ENCODE peak calls at places on chromosomes 6 and 20, in four cellular contexts. H is MM.1S, X is psoas muscle, P is dorsolateral prefrontal cortex. U is an unnamed sample.

GRCh38 chr6:169038691-169039090 is 215.0 kb downstream of the THBS2 start:
- DNase-seq in P (no peak), X (no peak), H (no peak), U (no peak)

GRCh38 chr6:6057442-6058053 is 50.8 kb upstream of the NRN1 start:
- DNase-seq in X (no peak), H (peak), P (no peak), U (no peak)

GRCh38 chr6:99521557-99522286 is 6.5 kb upstream of the USP45 start:
- DNase-seq in X (no peak), P (no peak), H (no peak), U (no peak)

GRCh38 chr6:154706389-154706788 is 26.8 kb upstream of the SCAF8 start:
- DNase-seq in H (no peak), P (no peak), X (no peak), U (no peak)

GRCh38 chr6:137497722-137498463 is 3.7 kb upstream of the OLIG3 start:
- DNase-seq in P (no peak), X (no peak), H (no peak), U (no peak)

GRCh38 chr6:130132286-130132701 is 90.5 kb downstream of the SAMD3 start:
- DNase-seq in H (no peak), X (no peak), P (no peak), U (peak)

GRCh38 chr20:24674921-24675605 is 205.6 kb downstream of the SYNDIG1 start:
- DNase-seq in P (peak), H (no peak), X (no peak), U (no peak)

GRCh38 chr20:48283470-48284110 is 498.3 kb upstream of the SULF2 start:
- DNase-seq in H (no peak), X (no peak), P (peak), U (no peak)

GRCh38 chr20:38270869-38271608 is 10.5 kb upstream of the KIAA1755 start:
- DNase-seq in H (no peak), P (no peak), X (peak), U (no peak)

GRCh38 chr20:7601431-7601830 is 338.8 kb downstream of the HAO1 start:
- DNase-seq in H (no peak), X (no peak), P (no peak), U (no peak)

GRCh38 chr6:138465007-138465645 is 34.2 kb downstream of the NHSL1 start:
- DNase-seq in X (no peak), H (no peak), P (no peak), U (no peak)

GRCh38 chr20:11585752-11586352 is 331.8 kb upstream of the BTBD3 start:
- DNase-seq in H (no peak), X (no peak), P (no peak), U (no peak)

GRCh38 chr20:19888269-19888669 is 128.9 kb upstream of the NAA20 start:
- DNase-seq in P (no peak), X (peak), H (no peak), U (no peak)

GRCh38 chr6:106163966-106164877 is 78.1 kb downstream of the PRDM1 start:
- DNase-seq in H (peak), P (no peak), X (peak), U (peak)

GRCh38 chr20:40776702-40777457 is 87.8 kb upstream of the MAFB start:
- DNase-seq in H (no peak), P (no peak), X (no peak), U (no peak)

GRCh38 chr6:39088331-39088730 is 26.7 kb downstream of the SAYSD1 start:
- DNase-seq in H (peak), P (no peak), X (no peak), U (no peak)

GRCh38 chr6:111818539-111819226 is 54.6 kb downstream of the FYN start:
- DNase-seq in P (no peak), X (no peak), H (no peak), U (no peak)

GRCh38 chr20:62841705-62842212 is 19.9 kb downstream of the TCFL5 start:
- DNase-seq in X (no peak), P (no peak), H (no peak), U (no peak)

GRCh38 chr20:50320910-50321796 is 130.5 kb downstream of the CEBPB start:
- DNase-seq in X (peak), H (no peak), P (no peak), U (no peak)

GRCh38 chr6:16688984-16689636 is 72.2 kb downstream of the ATXN1 start:
- DNase-seq in H (no peak), P (no peak), X (no peak), U (no peak)

GRCh38 chr6:111564482-111564945 is 41.2 kb downstream of the TRAF3IP2 start:
- DNase-seq in H (no peak), X (peak), P (peak), U (no peak)

GRCh38 chr20:856361-856775 is 22.9 kb downstream of the FAM110A start:
- DNase-seq in X (no peak), H (no peak), P (no peak), U (no peak)

GRCh38 chr6:14077193-14077853 is 40.2 kb upstream of the CD83 start:
- DNase-seq in H (no peak), P (no peak), X (no peak), U (no peak)

GRCh38 chr6:135451617-135452190 is 45.8 kb downstream of the AHI1 start:
- DNase-seq in X (no peak), P (no peak), H (peak), U (no peak)

GRCh38 chr20:23290761-23291574 is 59.6 kb upstream of the NXT1 start:
- DNase-seq in H (no peak), X (no peak), P (no peak), U (no peak)

GRCh38 chr6:147448775-147449174 is 59.7 kb upstream of the SAMD5 start:
- DNase-seq in X (no peak), H (no peak), P (no peak), U (no peak)

GRCh38 chr6:13924146-13924948 is 405 bp upstream of the RNF182 start:
- DNase-seq in P (no peak), H (peak), X (peak), U (no peak)

GRCh38 chr6:18963439-18963838 is 576.3 kb downstream of the RNF144B start:
- DNase-seq in X (no peak), H (no peak), P (no peak), U (no peak)

GRCh38 chr6:128731249-128732165 is 151.4 kb upstream of the LAMA2 start:
- DNase-seq in H (peak), X (no peak), P (no peak), U (no peak)

GRCh38 chr6:45436544-45437440 is 59.1 kb upstream of the SUPT3H start:
- DNase-seq in X (no peak), P (no peak), H (no peak), U (no peak)

GRCh38 chr20:25398363-25399037 is 7.9 kb upstream of the ABHD12 start:
- DNase-seq in H (no peak), P (no peak), X (no peak), U (no peak)

GRCh38 chr20:25484224-25484846 is 76.9 kb downstream of the GINS1 start:
- DNase-seq in P (no peak), H (no peak), X (no peak), U (no peak)

GRCh38 chr6:12173670-12174069 is 116.5 kb upstream of the EDN1 start:
- DNase-seq in H (no peak), P (no peak), X (no peak), U (no peak)

GRCh38 chr20:11454966-11455799 is 462.5 kb upstream of the BTBD3 start:
- DNase-seq in H (no peak), X (no peak), P (no peak), U (no peak)

GRCh38 chr6:160756021-160756420 is 54.0 kb downstream of the PLG start:
- DNase-seq in P (no peak), H (no peak), X (no peak), U (no peak)

GRCh38 chr6:160755168-160755567 is 53.1 kb downstream of the PLG start:
- DNase-seq in H (no peak), P (no peak), X (no peak), U (no peak)

DNA sequence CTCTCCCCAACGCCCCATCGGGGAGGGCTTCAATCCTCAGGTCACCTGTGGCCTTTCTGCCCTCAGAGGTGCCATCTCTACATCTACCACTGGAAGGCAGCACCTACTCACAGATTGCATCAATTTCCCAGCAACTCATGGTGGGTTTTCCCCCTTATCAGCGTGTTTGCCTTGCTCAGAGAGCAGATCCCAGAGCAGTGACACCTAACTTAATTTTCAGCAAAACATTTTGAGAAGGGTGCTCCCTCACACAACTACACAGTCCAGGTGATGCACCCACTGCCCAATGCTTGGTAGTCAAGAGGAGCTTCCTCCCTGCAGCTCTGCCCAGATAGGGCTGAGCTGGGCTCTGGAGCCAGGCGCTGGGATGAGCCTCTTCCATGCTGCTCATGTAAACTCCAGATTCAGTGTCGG is 48.2 kb downstream of the PLG start:
- DNase-seq in H (no peak), X (no peak), P (no peak), U (no peak)
- TF ChIP-seq CTCF in H (peak), X (no peak), P (no peak), U (no peak)

GRCh38 chr6:35386989-35387388 is 44.6 kb downstream of the PPARD start:
- DNase-seq in H (no peak), P (no peak), X (no peak), U (no peak)
- TF ChIP-seq CTCF in H (no peak), P (no peak), X (no peak), U (no peak)

GRCh38 chr6:117908246-117909107 is 1.4 kb downstream of the SLC35F1 start:
- DNase-seq in H (no peak), P (no peak), X (no peak), U (no peak)

GRCh38 chr6:117909638-117910037 is 2.6 kb downstream of the SLC35F1 start:
- DNase-seq in P (no peak), H (no peak), X (no peak), U (no peak)

GRCh38 chr6:117907600-117908245 is 659 bp downstream of the SLC35F1 start:
- DNase-seq in X (no peak), H (peak), P (no peak), U (no peak)

GRCh38 chr6:117906905-117907599 is at the start of gene SLC35F1:
- DNase-seq in H (peak), P (peak), X (peak), U (no peak)

GRCh38 chr6:117906454-117906904 is 585 bp upstream of the SLC35F1 start:
- DNase-seq in X (no peak), H (peak), P (no peak), U (no peak)
- TF ChIP-seq CTCF in X (no peak), H (no peak), P (no peak), U (no peak)

DNA sequence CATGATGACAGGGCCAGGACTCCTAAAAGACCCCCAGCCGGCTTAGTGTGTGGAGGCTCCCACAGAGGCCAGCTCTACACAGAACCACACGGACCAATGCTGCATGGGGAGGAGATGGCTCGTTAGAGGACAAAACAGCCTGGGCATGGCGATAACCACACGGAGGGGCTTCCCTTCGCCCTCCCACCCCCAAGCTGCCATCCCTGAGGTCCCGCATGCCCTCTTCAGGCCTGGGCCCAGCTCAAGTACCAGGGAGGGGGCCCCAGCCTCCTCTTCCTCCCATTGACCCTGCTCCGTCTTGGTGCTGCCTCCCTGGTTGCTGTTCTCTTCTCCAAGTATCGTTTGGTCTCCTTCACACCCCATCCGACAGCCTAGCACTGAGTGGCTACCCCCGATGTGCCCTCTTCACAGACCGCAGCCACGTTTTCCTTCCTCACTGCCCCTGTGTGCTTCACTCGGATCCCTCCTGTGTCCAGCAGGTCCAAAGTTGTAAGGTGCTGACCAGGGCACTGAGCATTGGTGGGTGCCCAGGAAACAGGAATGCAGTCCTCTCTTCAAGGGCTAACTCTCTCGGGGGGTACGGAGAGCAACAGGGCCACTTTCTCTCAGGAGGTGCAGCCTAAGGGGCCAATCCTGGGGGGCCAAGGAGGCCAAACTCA is 9.6 kb upstream of the MLN start:
- DNase-seq in P (no peak), H (no peak), X (no peak), U (no peak)
- TF ChIP-seq CTCF in P (no peak), H (no peak), X (no peak), U (no peak)

GRCh38 chr20:44732327-44732726 is 13.3 kb upstream of the KCNK15 start:
- DNase-seq in P (no peak), X (no peak), H (no peak), U (no peak)

GRCh38 chr20:44735816-44736169 is 9.9 kb upstream of the KCNK15 start:
- DNase-seq in X (no peak), H (no peak), P (no peak), U (no peak)

GRCh38 chr20:44734938-44735337 is 10.7 kb upstream of the KCNK15 start:
- DNase-seq in H (no peak), X (no peak), P (no peak), U (no peak)

GRCh38 chr20:44731657-44732056 is 14.0 kb upstream of the KCNK15 start:
- DNase-seq in P (no peak), H (no peak), X (peak), U (no peak)

GRCh38 chr20:44733341-44734069 is 12.2 kb upstream of the KCNK15 start:
- DNase-seq in H (peak), X (peak), P (peak), U (peak)
- TF ChIP-seq CTCF in H (peak), X (peak), P (peak), U (peak)

DNA sequence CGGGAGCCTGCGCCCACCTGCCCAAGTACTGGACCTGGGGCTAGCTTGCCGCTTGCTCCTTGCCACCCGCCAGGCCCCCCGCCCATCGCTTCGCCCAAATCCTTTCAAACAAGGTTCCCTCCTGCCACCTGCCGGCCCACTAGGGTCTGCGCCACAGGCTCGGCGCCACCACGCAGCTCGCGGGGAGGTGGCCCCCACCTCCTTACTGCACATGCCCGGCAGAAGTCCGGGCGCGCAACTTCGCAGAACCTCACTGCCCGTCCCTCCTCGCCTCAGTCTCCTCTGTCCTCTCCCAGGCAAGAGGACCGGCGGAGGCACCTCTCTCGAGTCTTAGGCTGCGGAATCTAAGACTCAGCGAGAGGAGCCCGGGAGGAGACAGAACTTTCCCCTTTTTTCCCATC is 11.2 kb downstream of the GNAS-AS1 start:
- DNase-seq in P (no peak), X (peak), H (no peak), U (no peak)
- TF ChIP-seq CTCF in P (peak), X (peak), H (peak), U (no peak)

DNA sequence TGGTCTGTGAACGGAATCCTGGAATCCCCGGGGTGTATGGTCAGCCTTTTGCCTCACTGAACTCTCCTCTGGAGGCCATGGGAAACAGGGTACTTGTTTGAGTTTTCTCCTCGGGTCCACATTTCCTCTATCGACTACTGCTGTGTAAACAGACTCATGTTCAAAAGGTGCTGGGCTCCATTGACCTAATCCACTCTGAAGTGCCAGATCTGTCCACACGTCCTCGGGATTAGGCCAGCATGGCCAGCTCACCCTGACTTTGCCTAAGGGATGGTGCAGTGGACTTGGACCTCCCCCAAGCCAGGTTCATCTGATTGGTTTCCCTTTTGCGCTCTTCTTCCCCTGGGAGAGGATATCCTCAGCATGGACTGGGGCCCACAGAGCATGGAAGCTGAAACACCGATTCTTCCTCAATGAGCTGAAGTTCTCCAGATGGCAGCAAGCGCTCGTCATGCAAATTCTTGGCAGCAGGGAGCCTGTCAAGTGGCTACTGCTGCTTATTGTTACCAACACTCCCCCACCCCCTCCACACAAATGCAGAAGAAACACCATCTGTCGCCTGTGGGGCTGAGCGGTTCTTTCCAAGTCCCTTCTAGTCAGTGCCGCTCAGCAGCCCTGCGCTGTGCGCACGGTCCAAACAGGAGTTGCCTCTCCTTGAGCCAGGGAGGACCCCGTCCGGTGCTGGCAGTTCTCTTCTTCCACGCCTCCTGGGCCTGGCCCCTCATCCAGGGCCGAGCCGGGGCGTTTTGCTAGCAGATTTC is 292.6 kb upstream of the MARCKS start:
- DNase-seq in X (peak), H (no peak), P (peak), U (no peak)
- TF ChIP-seq CTCF in X (no peak), H (no peak), P (peak), U (no peak)